ENCODE peak calls at places on chromosomes 4 and X, in eight cellular contexts. One of them, this sample, is unnamed.
A peak's percentile ranks its signal among the peaks of the same experiment; 100 is the strongest.

GRCh38 chr4:25823632-25824031 is 39.2 kb downstream of the SEL1L3 start:
- DNase-seq in nephron progenitor cell: no peak
- DNase-seq in nucleus accumbens: no peak
- DNase-seq in esophagus squamous epithelium: no peak
- DNase-seq in activated CD4-positive, alpha-beta T cell treated with anti-CD3 and anti-CD28 coated beads, Interleukin-2, amount 10 ng/mL, durations not matched to agents 7 days and 5 days: no peak
- DNase-seq in RCC 7860: no peak
- DNase-seq in fibroblast of mammary gland: no peak
- DNase-seq in T-cell: no peak
- DNase-seq in this sample: no peak

GRCh38 chr4:1209821-1210220 is 37.4 kb upstream of the SPON2 start:
- DNase-seq in nephron progenitor cell: peak; percentile 38
- DNase-seq in activated CD4-positive, alpha-beta T cell treated with anti-CD3 and anti-CD28 coated beads, Interleukin-2, amount 10 ng/mL, durations not matched to agents 7 days and 5 days: no peak
- DNase-seq in RCC 7860: no peak
- DNase-seq in fibroblast of mammary gland: peak; percentile 92
- DNase-seq in T-cell: no peak
- DNase-seq in nucleus accumbens: peak; percentile 44
- DNase-seq in esophagus squamous epithelium: no peak
- DNase-seq in this sample: no peak

GRCh38 chrX:84187501-84188319 is at the start of gene RPS6KA6:
- DNase-seq in nucleus accumbens: no peak
- DNase-seq in nephron progenitor cell: peak; percentile 63
- DNase-seq in RCC 7860: no peak
- DNase-seq in activated CD4-positive, alpha-beta T cell treated with anti-CD3 and anti-CD28 coated beads, Interleukin-2, amount 10 ng/mL, durations not matched to agents 7 days and 5 days: no peak
- DNase-seq in esophagus squamous epithelium: no peak
- DNase-seq in fibroblast of mammary gland: peak; percentile 30
- DNase-seq in T-cell: no peak
- DNase-seq in this sample: no peak

GRCh38 chr4:52551487-52551886 is 107.6 kb downstream of the USP46 start:
- DNase-seq in T-cell: no peak
- DNase-seq in fibroblast of mammary gland: no peak
- DNase-seq in activated CD4-positive, alpha-beta T cell treated with anti-CD3 and anti-CD28 coated beads, Interleukin-2, amount 10 ng/mL, durations not matched to agents 7 days and 5 days: no peak
- DNase-seq in nucleus accumbens: no peak
- DNase-seq in nephron progenitor cell: no peak
- DNase-seq in RCC 7860: no peak
- DNase-seq in esophagus squamous epithelium: no peak
- DNase-seq in this sample: no peak

GRCh38 chr4:183840311-183840710 is 64.8 kb upstream of the STOX2 start:
- DNase-seq in T-cell: peak; percentile 56
- DNase-seq in esophagus squamous epithelium: no peak
- DNase-seq in nephron progenitor cell: peak; percentile 86
- DNase-seq in RCC 7860: peak; percentile 28
- DNase-seq in fibroblast of mammary gland: peak; percentile 78
- DNase-seq in activated CD4-positive, alpha-beta T cell treated with anti-CD3 and anti-CD28 coated beads, Interleukin-2, amount 10 ng/mL, durations not matched to agents 7 days and 5 days: peak; percentile 72
- DNase-seq in nucleus accumbens: peak; percentile 69
- DNase-seq in this sample: peak; percentile 39

GRCh38 chr4:94406668-94407437 is 44.9 kb upstream of the PDLIM5 start:
- DNase-seq in fibroblast of mammary gland: peak; percentile 90
- DNase-seq in RCC 7860: peak; percentile 59
- DNase-seq in esophagus squamous epithelium: no peak
- DNase-seq in T-cell: peak; percentile 51
- DNase-seq in nephron progenitor cell: peak; percentile 66
- DNase-seq in activated CD4-positive, alpha-beta T cell treated with anti-CD3 and anti-CD28 coated beads, Interleukin-2, amount 10 ng/mL, durations not matched to agents 7 days and 5 days: peak; percentile 66
- DNase-seq in nucleus accumbens: peak; percentile 1
- DNase-seq in this sample: peak; percentile 55

GRCh38 chr4:20844311-20844710 is 144.1 kb downstream of the PACRGL start:
- DNase-seq in esophagus squamous epithelium: no peak
- DNase-seq in fibroblast of mammary gland: no peak
- DNase-seq in nucleus accumbens: no peak
- DNase-seq in T-cell: no peak
- DNase-seq in nephron progenitor cell: no peak
- DNase-seq in activated CD4-positive, alpha-beta T cell treated with anti-CD3 and anti-CD28 coated beads, Interleukin-2, amount 10 ng/mL, durations not matched to agents 7 days and 5 days: no peak
- DNase-seq in RCC 7860: no peak
- DNase-seq in this sample: no peak

GRCh38 chrX:93319604-93320003 is 353.8 kb downstream of the NAP1L3 start:
- DNase-seq in nephron progenitor cell: peak; percentile 3
- DNase-seq in fibroblast of mammary gland: no peak
- DNase-seq in T-cell: no peak
- DNase-seq in esophagus squamous epithelium: no peak
- DNase-seq in RCC 7860: no peak
- DNase-seq in nucleus accumbens: no peak
- DNase-seq in activated CD4-positive, alpha-beta T cell treated with anti-CD3 and anti-CD28 coated beads, Interleukin-2, amount 10 ng/mL, durations not matched to agents 7 days and 5 days: no peak
- DNase-seq in this sample: no peak

GRCh38 chrX:23952984-23953907 is 45.4 kb downstream of the CXorf58 start:
- DNase-seq in fibroblast of mammary gland: no peak
- DNase-seq in nucleus accumbens: no peak
- DNase-seq in nephron progenitor cell: no peak
- DNase-seq in activated CD4-positive, alpha-beta T cell treated with anti-CD3 and anti-CD28 coated beads, Interleukin-2, amount 10 ng/mL, durations not matched to agents 7 days and 5 days: peak; percentile 59
- DNase-seq in T-cell: no peak
- DNase-seq in esophagus squamous epithelium: no peak
- DNase-seq in RCC 7860: no peak
- DNase-seq in this sample: no peak

GRCh38 chrX:110131031-110131430 is 128.1 kb downstream of the TMEM164 start:
- DNase-seq in T-cell: no peak
- DNase-seq in fibroblast of mammary gland: no peak
- DNase-seq in nucleus accumbens: no peak
- DNase-seq in nephron progenitor cell: peak; percentile 18
- DNase-seq in esophagus squamous epithelium: no peak
- DNase-seq in activated CD4-positive, alpha-beta T cell treated with anti-CD3 and anti-CD28 coated beads, Interleukin-2, amount 10 ng/mL, durations not matched to agents 7 days and 5 days: no peak
- DNase-seq in RCC 7860: no peak
- DNase-seq in this sample: no peak

GRCh38 chr4:111943796-111944203 is 201.5 kb upstream of the FAM241A start:
- DNase-seq in activated CD4-positive, alpha-beta T cell treated with anti-CD3 and anti-CD28 coated beads, Interleukin-2, amount 10 ng/mL, durations not matched to agents 7 days and 5 days: no peak
- DNase-seq in RCC 7860: peak; percentile 14
- DNase-seq in T-cell: peak; percentile 0
- DNase-seq in nephron progenitor cell: peak; percentile 35
- DNase-seq in nucleus accumbens: no peak
- DNase-seq in fibroblast of mammary gland: peak; percentile 59
- DNase-seq in esophagus squamous epithelium: peak; percentile 3
- DNase-seq in this sample: no peak

GRCh38 chrX:151713859-151714258 is 2.0 kb upstream of the FATE1 start:
- DNase-seq in nephron progenitor cell: peak; percentile 48
- DNase-seq in fibroblast of mammary gland: no peak
- DNase-seq in RCC 7860: no peak
- DNase-seq in activated CD4-positive, alpha-beta T cell treated with anti-CD3 and anti-CD28 coated beads, Interleukin-2, amount 10 ng/mL, durations not matched to agents 7 days and 5 days: no peak
- DNase-seq in nucleus accumbens: no peak
- DNase-seq in T-cell: no peak
- DNase-seq in esophagus squamous epithelium: no peak
- DNase-seq in this sample: no peak

GRCh38 chr4:142264961-142265360 is 581.1 kb downstream of the INPP4B start:
- DNase-seq in RCC 7860: no peak
- DNase-seq in T-cell: no peak
- DNase-seq in activated CD4-positive, alpha-beta T cell treated with anti-CD3 and anti-CD28 coated beads, Interleukin-2, amount 10 ng/mL, durations not matched to agents 7 days and 5 days: no peak
- DNase-seq in fibroblast of mammary gland: peak; percentile 60
- DNase-seq in esophagus squamous epithelium: no peak
- DNase-seq in nucleus accumbens: no peak
- DNase-seq in nephron progenitor cell: no peak
- DNase-seq in this sample: no peak

GRCh38 chrX:64184396-64184795 is 21.1 kb downstream of the AMER1 start:
- DNase-seq in fibroblast of mammary gland: no peak
- DNase-seq in T-cell: no peak
- DNase-seq in RCC 7860: no peak
- DNase-seq in activated CD4-positive, alpha-beta T cell treated with anti-CD3 and anti-CD28 coated beads, Interleukin-2, amount 10 ng/mL, durations not matched to agents 7 days and 5 days: no peak
- DNase-seq in nephron progenitor cell: no peak
- DNase-seq in nucleus accumbens: no peak
- DNase-seq in esophagus squamous epithelium: no peak
- DNase-seq in this sample: no peak

GRCh38 chrX:150515801-150516200 is 52.6 kb upstream of the MTM1 start:
- DNase-seq in T-cell: no peak
- DNase-seq in nucleus accumbens: no peak
- DNase-seq in nephron progenitor cell: no peak
- DNase-seq in esophagus squamous epithelium: no peak
- DNase-seq in RCC 7860: no peak
- DNase-seq in fibroblast of mammary gland: no peak
- DNase-seq in activated CD4-positive, alpha-beta T cell treated with anti-CD3 and anti-CD28 coated beads, Interleukin-2, amount 10 ng/mL, durations not matched to agents 7 days and 5 days: no peak
- DNase-seq in this sample: no peak

GRCh38 chr4:7147261-7147660 is 45.1 kb upstream of the SORCS2 start:
- DNase-seq in nucleus accumbens: no peak
- DNase-seq in RCC 7860: no peak
- DNase-seq in esophagus squamous epithelium: no peak
- DNase-seq in fibroblast of mammary gland: no peak
- DNase-seq in activated CD4-positive, alpha-beta T cell treated with anti-CD3 and anti-CD28 coated beads, Interleukin-2, amount 10 ng/mL, durations not matched to agents 7 days and 5 days: no peak
- DNase-seq in T-cell: no peak
- DNase-seq in nephron progenitor cell: no peak
- DNase-seq in this sample: no peak

GRCh38 chr4:13905543-13905942 is 278.0 kb upstream of the BOD1L1 start:
- DNase-seq in RCC 7860: peak; percentile 11
- DNase-seq in nephron progenitor cell: no peak
- DNase-seq in esophagus squamous epithelium: no peak
- DNase-seq in fibroblast of mammary gland: peak; percentile 97
- DNase-seq in nucleus accumbens: no peak
- DNase-seq in activated CD4-positive, alpha-beta T cell treated with anti-CD3 and anti-CD28 coated beads, Interleukin-2, amount 10 ng/mL, durations not matched to agents 7 days and 5 days: no peak
- DNase-seq in T-cell: no peak
- DNase-seq in this sample: no peak

GRCh38 chrX:667360-667759 is 36.8 kb downstream of the SHOX start:
- DNase-seq in esophagus squamous epithelium: no peak
- DNase-seq in fibroblast of mammary gland: no peak
- DNase-seq in activated CD4-positive, alpha-beta T cell treated with anti-CD3 and anti-CD28 coated beads, Interleukin-2, amount 10 ng/mL, durations not matched to agents 7 days and 5 days: no peak
- DNase-seq in RCC 7860: no peak
- DNase-seq in T-cell: no peak
- DNase-seq in nephron progenitor cell: no peak
- DNase-seq in nucleus accumbens: no peak
- DNase-seq in this sample: no peak

GRCh38 chr4:104490770-104491395 is 3.8 kb downstream of the CXXC4 start:
- DNase-seq in nephron progenitor cell: peak; percentile 80
- DNase-seq in fibroblast of mammary gland: peak; percentile 54
- DNase-seq in T-cell: peak; percentile 20
- DNase-seq in esophagus squamous epithelium: no peak
- DNase-seq in activated CD4-positive, alpha-beta T cell treated with anti-CD3 and anti-CD28 coated beads, Interleukin-2, amount 10 ng/mL, durations not matched to agents 7 days and 5 days: peak; percentile 18
- DNase-seq in RCC 7860: peak; percentile 55
- DNase-seq in nucleus accumbens: peak; percentile 74
- DNase-seq in this sample: no peak

GRCh38 chr4:143127621-143128020 is 57.1 kb upstream of the USP38 start:
- DNase-seq in nephron progenitor cell: no peak
- DNase-seq in fibroblast of mammary gland: no peak
- DNase-seq in nucleus accumbens: no peak
- DNase-seq in esophagus squamous epithelium: no peak
- DNase-seq in RCC 7860: no peak
- DNase-seq in activated CD4-positive, alpha-beta T cell treated with anti-CD3 and anti-CD28 coated beads, Interleukin-2, amount 10 ng/mL, durations not matched to agents 7 days and 5 days: no peak
- DNase-seq in T-cell: no peak
- DNase-seq in this sample: no peak

GRCh38 chr4:65865489-65865888 is 195.2 kb upstream of the EPHA5 start:
- DNase-seq in esophagus squamous epithelium: no peak
- DNase-seq in fibroblast of mammary gland: peak; percentile 17
- DNase-seq in nephron progenitor cell: no peak
- DNase-seq in activated CD4-positive, alpha-beta T cell treated with anti-CD3 and anti-CD28 coated beads, Interleukin-2, amount 10 ng/mL, durations not matched to agents 7 days and 5 days: no peak
- DNase-seq in nucleus accumbens: no peak
- DNase-seq in RCC 7860: no peak
- DNase-seq in T-cell: no peak
- DNase-seq in this sample: no peak

GRCh38 chrX:118974908-118975671 is 672 bp downstream of the LONRF3 start:
- DNase-seq in nucleus accumbens: no peak
- DNase-seq in nephron progenitor cell: peak; percentile 39
- DNase-seq in RCC 7860: no peak
- DNase-seq in fibroblast of mammary gland: no peak
- DNase-seq in T-cell: peak; percentile 52
- DNase-seq in activated CD4-positive, alpha-beta T cell treated with anti-CD3 and anti-CD28 coated beads, Interleukin-2, amount 10 ng/mL, durations not matched to agents 7 days and 5 days: peak; percentile 38
- DNase-seq in esophagus squamous epithelium: no peak
- DNase-seq in this sample: no peak

GRCh38 chr4:174713181-174713580 is 115.9 kb downstream of the GLRA3 start:
- DNase-seq in esophagus squamous epithelium: no peak
- DNase-seq in nephron progenitor cell: no peak
- DNase-seq in nucleus accumbens: no peak
- DNase-seq in activated CD4-positive, alpha-beta T cell treated with anti-CD3 and anti-CD28 coated beads, Interleukin-2, amount 10 ng/mL, durations not matched to agents 7 days and 5 days: no peak
- DNase-seq in fibroblast of mammary gland: no peak
- DNase-seq in RCC 7860: no peak
- DNase-seq in T-cell: no peak
- DNase-seq in this sample: no peak

GRCh38 chrX:111447298-111447697 is 35.3 kb upstream of the DCX start:
- DNase-seq in activated CD4-positive, alpha-beta T cell treated with anti-CD3 and anti-CD28 coated beads, Interleukin-2, amount 10 ng/mL, durations not matched to agents 7 days and 5 days: peak; percentile 6
- DNase-seq in nephron progenitor cell: peak; percentile 58
- DNase-seq in nucleus accumbens: no peak
- DNase-seq in T-cell: no peak
- DNase-seq in RCC 7860: peak; percentile 3
- DNase-seq in fibroblast of mammary gland: peak; percentile 25
- DNase-seq in esophagus squamous epithelium: no peak
- DNase-seq in this sample: no peak

GRCh38 chr4:86967061-86967460 is 32.2 kb downstream of the AFF1 start:
- DNase-seq in RCC 7860: no peak
- DNase-seq in activated CD4-positive, alpha-beta T cell treated with anti-CD3 and anti-CD28 coated beads, Interleukin-2, amount 10 ng/mL, durations not matched to agents 7 days and 5 days: no peak
- DNase-seq in nephron progenitor cell: no peak
- DNase-seq in fibroblast of mammary gland: no peak
- DNase-seq in esophagus squamous epithelium: no peak
- DNase-seq in nucleus accumbens: no peak
- DNase-seq in T-cell: no peak
- DNase-seq in this sample: no peak

GRCh38 chr4:132530846-132531245 is 618.2 kb upstream of the PCDH10 start:
- DNase-seq in esophagus squamous epithelium: no peak
- DNase-seq in fibroblast of mammary gland: no peak
- DNase-seq in nucleus accumbens: no peak
- DNase-seq in RCC 7860: no peak
- DNase-seq in nephron progenitor cell: no peak
- DNase-seq in activated CD4-positive, alpha-beta T cell treated with anti-CD3 and anti-CD28 coated beads, Interleukin-2, amount 10 ng/mL, durations not matched to agents 7 days and 5 days: no peak
- DNase-seq in T-cell: no peak
- DNase-seq in this sample: no peak

GRCh38 chr4:154908168-154908567 is 127.1 kb downstream of the RBM46 start:
- DNase-seq in nephron progenitor cell: no peak
- DNase-seq in nucleus accumbens: no peak
- DNase-seq in activated CD4-positive, alpha-beta T cell treated with anti-CD3 and anti-CD28 coated beads, Interleukin-2, amount 10 ng/mL, durations not matched to agents 7 days and 5 days: no peak
- DNase-seq in esophagus squamous epithelium: no peak
- DNase-seq in RCC 7860: peak; percentile 75
- DNase-seq in T-cell: no peak
- DNase-seq in fibroblast of mammary gland: peak; percentile 72
- DNase-seq in this sample: peak; percentile 78

GRCh38 chr4:183249854-183250253 is 70.2 kb downstream of the CLDN22 start:
- DNase-seq in nucleus accumbens: no peak
- DNase-seq in nephron progenitor cell: no peak
- DNase-seq in esophagus squamous epithelium: no peak
- DNase-seq in fibroblast of mammary gland: peak; percentile 42
- DNase-seq in activated CD4-positive, alpha-beta T cell treated with anti-CD3 and anti-CD28 coated beads, Interleukin-2, amount 10 ng/mL, durations not matched to agents 7 days and 5 days: peak; percentile 18
- DNase-seq in RCC 7860: no peak
- DNase-seq in T-cell: no peak
- DNase-seq in this sample: no peak

GRCh38 chr4:120415902-120416301 is 349.3 kb upstream of the MAD2L1 start:
- DNase-seq in RCC 7860: no peak
- DNase-seq in nucleus accumbens: no peak
- DNase-seq in esophagus squamous epithelium: no peak
- DNase-seq in activated CD4-positive, alpha-beta T cell treated with anti-CD3 and anti-CD28 coated beads, Interleukin-2, amount 10 ng/mL, durations not matched to agents 7 days and 5 days: no peak
- DNase-seq in T-cell: no peak
- DNase-seq in nephron progenitor cell: no peak
- DNase-seq in fibroblast of mammary gland: no peak
- DNase-seq in this sample: no peak

GRCh38 chr4:40448875-40449274 is 113.7 kb downstream of the CHRNA9 start:
- DNase-seq in nucleus accumbens: no peak
- DNase-seq in nephron progenitor cell: no peak
- DNase-seq in fibroblast of mammary gland: no peak
- DNase-seq in T-cell: no peak
- DNase-seq in esophagus squamous epithelium: no peak
- DNase-seq in RCC 7860: no peak
- DNase-seq in activated CD4-positive, alpha-beta T cell treated with anti-CD3 and anti-CD28 coated beads, Interleukin-2, amount 10 ng/mL, durations not matched to agents 7 days and 5 days: no peak
- DNase-seq in this sample: no peak

GRCh38 chr4:183337833-183338232 is 15.6 kb upstream of the CLDN24 start:
- DNase-seq in esophagus squamous epithelium: no peak
- DNase-seq in fibroblast of mammary gland: no peak
- DNase-seq in RCC 7860: no peak
- DNase-seq in nephron progenitor cell: no peak
- DNase-seq in activated CD4-positive, alpha-beta T cell treated with anti-CD3 and anti-CD28 coated beads, Interleukin-2, amount 10 ng/mL, durations not matched to agents 7 days and 5 days: no peak
- DNase-seq in nucleus accumbens: no peak
- DNase-seq in T-cell: no peak
- DNase-seq in this sample: no peak

GRCh38 chrX:101287402-101287801 is 3.7 kb downstream of the TAF7L start:
- DNase-seq in esophagus squamous epithelium: no peak
- DNase-seq in nephron progenitor cell: no peak
- DNase-seq in nucleus accumbens: no peak
- DNase-seq in activated CD4-positive, alpha-beta T cell treated with anti-CD3 and anti-CD28 coated beads, Interleukin-2, amount 10 ng/mL, durations not matched to agents 7 days and 5 days: peak; percentile 28
- DNase-seq in fibroblast of mammary gland: peak; percentile 64
- DNase-seq in RCC 7860: peak; percentile 21
- DNase-seq in T-cell: no peak
- DNase-seq in this sample: peak; percentile 9

GRCh38 chrX:38803609-38804480 is 2.6 kb downstream of the MID1IP1 start:
- DNase-seq in nucleus accumbens: peak; percentile 84
- DNase-seq in activated CD4-positive, alpha-beta T cell treated with anti-CD3 and anti-CD28 coated beads, Interleukin-2, amount 10 ng/mL, durations not matched to agents 7 days and 5 days: peak; percentile 74
- DNase-seq in T-cell: no peak
- DNase-seq in fibroblast of mammary gland: peak; percentile 78
- DNase-seq in esophagus squamous epithelium: peak; percentile 3
- DNase-seq in RCC 7860: peak; percentile 47
- DNase-seq in nephron progenitor cell: peak; percentile 77
- DNase-seq in this sample: no peak

GRCh38 chr4:76879731-76880364 is 18.1 kb downstream of the SOWAHB start:
- DNase-seq in RCC 7860: no peak
- DNase-seq in T-cell: no peak
- DNase-seq in nucleus accumbens: no peak
- DNase-seq in esophagus squamous epithelium: no peak
- DNase-seq in nephron progenitor cell: no peak
- DNase-seq in activated CD4-positive, alpha-beta T cell treated with anti-CD3 and anti-CD28 coated beads, Interleukin-2, amount 10 ng/mL, durations not matched to agents 7 days and 5 days: no peak
- DNase-seq in fibroblast of mammary gland: peak; percentile 68
- DNase-seq in this sample: no peak

This sample was measured in kidney epithelial cell.